ENCODE peak calls at places on chromosomes 5 and 9, in four cellular contexts. U, O, E and S are unnamed samples.

GRCh38 chr9:79221084-79221483 is 350.7 kb upstream of the TLE4 start:
- DNase-seq in O (no peak), U (no peak), E (peak), S (peak)

GRCh38 chr5:80655231-80655784 is 525 bp upstream of the DHFR start:
- DNase-seq in E (peak), U (no peak), O (no peak), S (peak)

GRCh38 chr5:61280766-61281427 is 51.2 kb upstream of the ZSWIM6 start:
- DNase-seq in U (peak), O (peak), E (no peak), S (peak)

GRCh38 chr9:89993678-89994630 is 389.1 kb downstream of the GADD45G start:
- DNase-seq in U (no peak), E (no peak), O (peak), S (no peak)

GRCh38 chr5:12934722-12935121 is 1009.8 kb downstream of the DNAH5 start:
- DNase-seq in E (no peak), O (no peak), U (no peak), S (no peak)

GRCh38 chr9:98101868-98102273 is 17.2 kb downstream of the TRIM14 start:
- DNase-seq in E (no peak), O (no peak), U (no peak), S (no peak)

GRCh38 chr9:21121079-21121478 is 20.6 kb downstream of the IFNW1 start:
- DNase-seq in E (no peak), O (no peak), U (no peak), S (no peak)

GRCh38 chr9:81096667-81097066 is 592.7 kb downstream of the TLE1 start:
- DNase-seq in U (no peak), O (no peak), E (no peak), S (no peak)

GRCh38 chr9:129400971-129401622 is 219.8 kb downstream of the C9orf50 start:
- DNase-seq in E (no peak), O (no peak), U (no peak), S (no peak)

GRCh38 chr9:126125577-126125976 is 201.1 kb upstream of the MVB12B start:
- DNase-seq in E (no peak), U (no peak), O (no peak), S (no peak)

GRCh38 chr5:175202461-175203065 is 241.4 kb downstream of the DRD1 start:
- DNase-seq in E (no peak), U (no peak), O (peak), S (peak)

GRCh38 chr5:56757077-56757476 is 58.3 kb upstream of the MAP3K1 start:
- DNase-seq in E (no peak), O (no peak), U (peak), S (peak)

GRCh38 chr9:98702340-98702739 is 6.4 kb downstream of the GABBR2 start:
- DNase-seq in U (no peak), E (no peak), O (no peak), S (no peak)

GRCh38 chr5:55406292-55406691 is 98.5 kb downstream of the MTREX start:
- DNase-seq in U (no peak), E (no peak), O (peak), S (no peak)

GRCh38 chr5:111227805-111228204 is 3.6 kb downstream of the CAMK4 start:
- DNase-seq in E (peak), U (peak), O (no peak), S (peak)

GRCh38 chr5:17314907-17315471 is 97.6 kb downstream of the BASP1 start:
- DNase-seq in U (no peak), O (peak), E (peak), S (no peak)

GRCh38 chr5:59583151-59583809 is 310.2 kb downstream of the PDE4D start:
- DNase-seq in E (no peak), O (no peak), U (no peak), S (no peak)

GRCh38 chr5:139651502-139651862 is 3.3 kb downstream of the CXXC5 start:
- DNase-seq in O (no peak), U (no peak), E (no peak), S (peak)

GRCh38 chr5:10913846-10914245 is 152.8 kb upstream of the DAP start:
- DNase-seq in O (no peak), U (peak), E (peak), S (peak)

GRCh38 chr9:137178201-137178938 is 6.5 kb upstream of the TMEM210 start:
- DNase-seq in E (no peak), U (no peak), O (no peak), S (peak)

GRCh38 chr5:147567917-147568598 is 58.2 kb upstream of the DPYSL3 start:
- DNase-seq in E (peak), O (no peak), U (peak), S (peak)

GRCh38 chr9:101462558-101462957 is 27.0 kb upstream of the ALDOB start:
- DNase-seq in O (no peak), U (no peak), E (peak), S (peak)

GRCh38 chr9:84315278-84315877 is 25.2 kb downstream of the SLC28A3 start:
- DNase-seq in E (peak), O (peak), U (peak), S (peak)

GRCh38 chr5:177474845-177475562 is 1.6 kb upstream of the DBN1 start:
- DNase-seq in U (no peak), E (no peak), O (no peak), S (no peak)

GRCh38 chr5:149141957-149142851 is 911 bp downstream of the ABLIM3 start:
- DNase-seq in O (peak), U (no peak), E (peak), S (peak)

GRCh38 chr9:4555251-4555650 is 65.0 kb downstream of the SLC1A1 start:
- DNase-seq in U (no peak), E (no peak), O (peak), S (peak)

GRCh38 chr5:102720954-102721353 is 34.2 kb upstream of the PAM start:
- DNase-seq in U (no peak), E (no peak), O (no peak), S (no peak)

GRCh38 chr9:122221223-122221811 is 7.4 kb downstream of the LHX6 start:
- DNase-seq in U (no peak), E (no peak), O (no peak), S (no peak)

GRCh38 chr5:33223563-33224305 is 217.0 kb upstream of the TARS1 start:
- DNase-seq in O (no peak), U (no peak), E (no peak), S (no peak)

GRCh38 chr5:111676496-111676895 is 80.5 kb downstream of the NREP start:
- DNase-seq in U (no peak), O (no peak), E (peak), S (peak)

GRCh38 chr9:68738346-68738745 is 33.3 kb downstream of the PIP5K1B start:
- DNase-seq in U (no peak), E (no peak), O (no peak), S (no peak)